ENCODE peak calls at places on chromosomes 4 and X, in four cellular contexts. X, P, M and G are unnamed samples.
A peak's percentile ranks its signal among the peaks of the same experiment; 100 is the strongest.

GRCh38 chr4:153679476-153679875 is 4.6 kb upstream of the TLR2 start:
- DNase-seq in X (no peak), P (no peak), M (no peak), G (no peak)

GRCh38 chr4:188934320-188934975 is 795.2 kb downstream of the TRIML1 start:
- DNase-seq in X (peak; percentile 28), P (no peak), M (no peak), G (peak; percentile 26)

GRCh38 chrX:3962511-3963350 is 249.3 kb upstream of the PRKX start:
- DNase-seq in X (peak; percentile 11), P (no peak), M (peak; percentile 68), G (no peak)

GRCh38 chr4:60611762-60612496 is 588.2 kb upstream of the ADGRL3 start:
- DNase-seq in X (no peak), P (no peak), M (no peak), G (peak; percentile 17)

GRCh38 chrX:3811331-3812311 is 98.2 kb upstream of the PRKX start:
- DNase-seq in X (peak; percentile 62), P (no peak), M (peak; percentile 34), G (no peak)

GRCh38 chr4:19982556-19982955 is 269.1 kb upstream of the SLIT2 start:
- DNase-seq in X (peak; percentile 68), P (no peak), M (no peak), G (peak; percentile 67)

GRCh38 chr4:159159611-159160010 is 56.7 kb downstream of the RAPGEF2 start:
- DNase-seq in X (no peak), P (no peak), M (no peak), G (no peak)

GRCh38 chr4:39715788-39716187 is 17.9 kb downstream of the UBE2K start:
- DNase-seq in X (no peak), P (no peak), M (no peak), G (no peak)

GRCh38 chrX:7316280-7316679 is 168.3 kb upstream of the PUDP start:
- DNase-seq in X (no peak), P (no peak), M (no peak), G (no peak)

GRCh38 chrX:38107028-38107427 is 100.7 kb downstream of the SYTL5 start:
- DNase-seq in X (no peak), P (no peak), M (no peak), G (no peak)

GRCh38 chr4:11416767-11417113 is 12.0 kb downstream of the HS3ST1 start:
- DNase-seq in X (peak; percentile 93), P (no peak), M (no peak), G (no peak)

GRCh38 chr4:1767058-1767769 is 25.9 kb upstream of the FGFR3 start:
- DNase-seq in X (peak; percentile 15), P (no peak), M (peak; percentile 95), G (no peak)

GRCh38 chrX:110394653-110395052 is 36.0 kb downstream of the RTL9 start:
- DNase-seq in X (peak; percentile 55), P (no peak), M (no peak), G (no peak)

GRCh38 chrX:129655547-129656248 is 942 bp upstream of the APLN start:
- DNase-seq in X (no peak), P (no peak), M (peak; percentile 32), G (no peak)

GRCh38 chr4:119080721-119081541 is 54.7 kb upstream of the MYOZ2 start:
- DNase-seq in X (no peak), P (no peak), M (no peak), G (no peak)

GRCh38 chr4:186500721-186501304 is 54.6 kb downstream of the MTNR1A start:
- DNase-seq in X (no peak), P (no peak), M (no peak), G (no peak)

GRCh38 chr4:79134767-79135166 is 191.1 kb downstream of the NAA11 start:
- DNase-seq in X (no peak), P (no peak), M (no peak), G (no peak)

GRCh38 chrX:120453985-120454384 is 15.1 kb downstream of the LAMP2 start:
- DNase-seq in X (peak; percentile 51), P (no peak), M (no peak), G (no peak)

GRCh38 chr4:110211007-110211769 is 12.8 kb upstream of the ELOVL6 start:
- DNase-seq in X (peak; percentile 70), P (no peak), M (peak; percentile 48), G (no peak)

GRCh38 chrX:45602151-45602550 is 401.5 kb upstream of the DIPK2B start:
- DNase-seq in X (peak; percentile 24), P (no peak), M (no peak), G (no peak)

GRCh38 chrX:138791551-138791950 is 80.0 kb upstream of the FGF13 start:
- DNase-seq in X (no peak), P (no peak), M (no peak), G (no peak)

GRCh38 chrX:129649268-129650182 is 5.2 kb downstream of the APLN start:
- DNase-seq in X (peak; percentile 7), P (no peak), M (no peak), G (no peak)

GRCh38 chrX:123361371-123361770 is 177.3 kb downstream of the GRIA3 start:
- DNase-seq in X (no peak), P (no peak), M (no peak), G (peak; percentile 6)

GRCh38 chr4:62709618-62710252 is 1509.6 kb downstream of the ADGRL3 start:
- DNase-seq in X (peak; percentile 52), P (peak; percentile 5), M (peak; percentile 57), G (peak; percentile 4)

GRCh38 chr4:13540446-13541175 is 3.7 kb downstream of the NKX3-2 start:
- DNase-seq in X (no peak), P (no peak), M (no peak), G (no peak)

GRCh38 chr4:13541176-13541604 is 3.1 kb downstream of the NKX3-2 start:
- DNase-seq in X (no peak), P (no peak), M (no peak), G (no peak)

GRCh38 chr4:13542577-13543042 is 1.7 kb downstream of the NKX3-2 start:
- DNase-seq in X (no peak), P (no peak), M (no peak), G (no peak)

GRCh38 chr4:13543091-13543581 is 1.2 kb downstream of the NKX3-2 start:
- DNase-seq in X (no peak), P (no peak), M (no peak), G (no peak)

GRCh38 chr4:13541720-13542576 is 2.4 kb downstream of the NKX3-2 start:
- DNase-seq in X (no peak), P (no peak), M (peak; percentile 69), G (no peak)
- TF ChIP-seq CTCF in X (peak; percentile 30), P (no peak), M (peak; percentile 49), G (peak; percentile 35)

GRCh38 chr4:123503698-123504389 is 107.2 kb downstream of the SPRY1 start:
- DNase-seq in X (no peak), P (no peak), M (no peak), G (no peak)

GRCh38 chr4:123506311-123506685 is 109.7 kb downstream of the SPRY1 start:
- DNase-seq in X (no peak), P (no peak), M (no peak), G (no peak)

GRCh38 chr4:123505457-123506310 is 109.1 kb downstream of the SPRY1 start:
- DNase-seq in X (peak; percentile 70), P (no peak), M (peak; percentile 90), G (peak; percentile 36)

GRCh38 chr4:123501733-123502132 is 105.1 kb downstream of the SPRY1 start:
- DNase-seq in X (no peak), P (no peak), M (no peak), G (no peak)

DNA sequence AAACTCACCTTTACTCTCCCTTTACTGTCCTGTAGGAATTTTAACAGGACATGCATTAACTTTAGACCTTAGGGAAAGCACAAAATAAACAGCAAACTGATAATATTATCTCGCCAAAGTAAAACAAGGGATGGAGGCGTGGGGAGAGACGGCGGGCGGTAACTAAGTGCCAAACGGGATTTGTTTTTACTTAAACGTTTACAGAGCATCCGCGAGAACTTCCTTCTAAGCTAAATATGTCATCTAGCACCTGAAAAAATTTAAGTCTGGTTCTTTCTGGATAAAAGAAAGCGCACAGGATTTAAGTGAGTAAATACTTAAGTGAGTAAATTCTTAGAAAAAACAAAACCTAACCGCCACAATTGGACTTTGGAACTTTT is 108.5 kb downstream of the SPRY1 start:
- DNase-seq in X (peak; percentile 55), P (no peak), M (peak; percentile 27), G (no peak)
- H3K4me3 ChIP-seq in X (peak overlapping the region; percentile 55), P (no peak overlapping the region), M (peak overlapping the region; percentile 57), G (peak overlapping the region; percentile 71)

DNA sequence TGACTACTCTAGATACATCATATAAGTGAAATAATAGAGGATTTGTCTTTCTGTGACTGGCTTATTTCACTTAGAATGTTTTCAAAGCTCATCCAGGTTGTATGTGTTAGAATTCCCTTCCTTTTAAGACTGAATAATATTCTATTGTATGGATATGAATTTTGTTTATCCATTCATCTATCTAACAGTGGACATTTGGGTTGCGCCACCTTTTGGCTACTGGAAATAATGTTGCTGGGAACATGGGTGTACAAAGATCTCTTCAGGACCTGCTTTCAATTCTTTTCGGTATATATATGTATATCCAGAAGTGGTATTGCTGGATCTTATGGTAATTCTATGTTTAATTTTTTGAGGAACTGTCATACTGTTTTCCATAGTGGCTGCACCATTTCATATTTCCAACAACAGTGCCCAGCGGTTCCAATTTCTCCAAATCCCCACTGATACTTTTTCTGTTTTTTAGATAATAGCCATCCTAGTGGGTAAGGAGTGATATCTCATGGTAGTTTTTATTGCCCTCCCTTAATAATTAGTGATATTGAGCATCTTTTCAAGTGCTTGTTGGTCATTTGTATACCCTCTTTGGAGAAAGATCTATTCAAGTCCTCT is 3.4 kb upstream of the SCD5 start:
- DNase-seq in X (peak; percentile 56), P (no peak), M (no peak), G (no peak)
- TF ChIP-seq CTCF in X (peak; percentile 52), P (no peak), M (peak; percentile 48), G (peak; percentile 66)

DNA sequence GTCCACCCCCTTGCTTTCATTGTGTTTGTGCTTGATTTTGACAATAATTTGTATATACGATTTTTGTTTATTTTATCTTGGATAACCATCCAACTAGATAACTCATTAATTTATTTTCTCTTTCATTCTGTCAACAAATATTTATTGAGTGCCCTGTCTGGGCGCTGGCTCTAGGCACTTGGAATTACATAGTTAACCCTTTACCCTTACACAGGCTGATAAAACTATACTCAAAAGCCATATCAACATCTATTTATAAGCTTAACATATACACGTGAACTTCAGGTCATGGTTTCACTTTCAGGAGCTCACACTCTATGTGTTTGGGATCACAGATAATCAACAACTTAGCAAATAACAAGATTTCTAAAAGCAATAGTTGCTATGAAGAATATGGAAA is 226.3 kb upstream of the PPARGC1A start:
- DNase-seq in X (no peak), P (no peak), M (no peak), G (no peak)
- H3K4me3 ChIP-seq in X (no peak overlapping the region), P (no peak overlapping the region), M (no peak overlapping the region), G (no peak overlapping the region)

GRCh38 chrX:43813319-43813718 is 68.9 kb downstream of the MAOB start:
- DNase-seq in X (no peak), P (no peak), M (no peak), G (no peak)

GRCh38 chrX:43815209-43815608 is 67.0 kb downstream of the MAOB start:
- DNase-seq in X (peak; percentile 7), P (no peak), M (no peak), G (no peak)

GRCh38 chrX:43809463-43809862 is 72.8 kb downstream of the MAOB start:
- DNase-seq in X (peak; percentile 83), P (no peak), M (no peak), G (no peak)

GRCh38 chrX:43817454-43817853 is 64.8 kb downstream of the MAOB start:
- DNase-seq in X (no peak), P (no peak), M (no peak), G (no peak)

DNA sequence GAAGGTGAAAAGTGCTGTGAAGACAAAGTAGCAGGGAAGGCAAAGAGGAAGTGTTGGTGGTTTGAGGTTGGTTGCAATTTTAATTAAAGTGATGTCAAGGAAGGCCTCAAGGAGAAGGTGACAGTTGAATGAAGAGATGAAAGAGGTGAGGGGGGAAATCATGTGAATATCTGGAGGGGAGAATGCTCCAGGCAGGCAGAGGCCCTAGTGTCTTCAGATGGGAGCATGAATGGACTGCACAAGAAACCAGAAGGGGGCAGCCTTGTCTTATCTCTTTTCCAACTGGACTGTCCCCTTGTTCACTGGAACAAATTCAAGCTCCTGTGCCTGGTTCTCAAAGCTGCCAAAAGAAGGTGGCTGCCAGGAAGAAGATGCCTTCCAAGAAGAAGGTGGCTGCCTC is 68.4 kb downstream of the MAOB start:
- DNase-seq in X (peak; percentile 14), P (no peak), M (peak; percentile 59), G (no peak)
- TF ChIP-seq CTCF in X (peak; percentile 9), P (no peak), M (peak; percentile 53), G (peak; percentile 39)